ENCODE peak calls at places on chromosome 4, in seven cellular contexts. Q is mucosa of descending colon; X is tibial nerve; C is right atrium auricular region; N is CD8-positive, alpha-beta T cell; P is WERI-Rb-1; H is fibroblast of villous mesenchyme. O is an unnamed sample.

GRCh38 chr4:142762280-142762679 is 83.8 kb downstream of the INPP4B start:
- DNase-seq in Q (no peak), X (no peak), C (no peak), N (no peak), P (no peak), H (no peak), O (no peak)

GRCh38 chr4:100165809-100166208 is 24.5 kb downstream of the DDIT4L start:
- DNase-seq in Q (no peak), X (no peak), C (no peak), N (no peak), P (no peak), H (no peak), O (no peak)

GRCh38 chr4:99324978-99325377 is 3.8 kb upstream of the ADH1B start:
- DNase-seq in Q (peak), X (peak), C (peak), N (no peak), P (no peak), H (peak), O (peak)

GRCh38 chr4:183335369-183335940 is 13.2 kb upstream of the CLDN24 start:
- DNase-seq in Q (no peak), X (no peak), C (no peak), N (no peak), P (no peak), H (peak), O (peak)

GRCh38 chr4:38753021-38753806 is 29.6 kb downstream of the TLR10 start:
- DNase-seq in Q (peak), X (peak), C (peak), N (no peak), P (no peak), H (peak), O (peak)

GRCh38 chr4:113433536-113434246 is 327.8 kb downstream of the CAMK2D start:
- DNase-seq in Q (no peak), X (no peak), C (no peak), N (no peak), P (no peak), H (no peak), O (no peak)

GRCh38 chr4:187415227-187415626 is 580.3 kb upstream of the ZFP42 start:
- DNase-seq in Q (no peak), X (no peak), C (no peak), N (no peak), P (no peak), H (no peak), O (no peak)

GRCh38 chr4:40733752-40734151 is 16.0 kb upstream of the NSUN7 start:
- DNase-seq in Q (no peak), X (no peak), C (no peak), N (no peak), P (no peak), H (no peak), O (no peak)

GRCh38 chr4:76270776-76271175 is 19.3 kb downstream of the FAM47E start:
- DNase-seq in Q (no peak), X (no peak), C (no peak), N (no peak), P (no peak), H (no peak), O (no peak)

GRCh38 chr4:8674311-8674885 is 81.8 kb downstream of the CPZ start:
- DNase-seq in Q (no peak), X (no peak), C (no peak), N (no peak), P (no peak), H (no peak), O (no peak)

GRCh38 chr4:153748378-153748777 is 11.4 kb downstream of the RNF175 start:
- DNase-seq in Q (no peak), X (no peak), C (peak), N (no peak), P (no peak), H (peak), O (peak)

GRCh38 chr4:37631551-37631950 is 54.6 kb downstream of the RELL1 start:
- DNase-seq in Q (peak), X (peak), C (no peak), N (no peak), P (no peak), H (peak), O (no peak)

GRCh38 chr4:66590488-66591215 is 920.4 kb upstream of the EPHA5 start:
- DNase-seq in Q (no peak), X (no peak), C (no peak), N (no peak), P (no peak), H (no peak), O (peak)

GRCh38 chr4:27088491-27088890 is 227.8 kb downstream of the STIM2 start:
- DNase-seq in Q (peak), X (no peak), C (no peak), N (no peak), P (peak), H (no peak), O (no peak)

GRCh38 chr4:72295966-72296557 is 264.3 kb downstream of the NPFFR2 start:
- DNase-seq in Q (no peak), X (no peak), C (no peak), N (no peak), P (no peak), H (peak), O (peak)

GRCh38 chr4:31518796-31519250 is 798.7 kb downstream of the PCDH7 start:
- DNase-seq in Q (no peak), X (no peak), C (no peak), N (no peak), P (no peak), H (peak), O (peak)

GRCh38 chr4:188976644-188977115 is 837.4 kb downstream of the TRIML1 start:
- DNase-seq in Q (no peak), X (no peak), C (no peak), N (no peak), P (no peak), H (peak), O (peak)

GRCh38 chr4:41134581-41134980 is 79.8 kb downstream of the APBB2 start:
- DNase-seq in Q (peak), X (no peak), C (no peak), N (no peak), P (no peak), H (no peak), O (no peak)

GRCh38 chr4:24912252-24913098 is at the start of gene CCDC149:
- DNase-seq in Q (peak), X (no peak), C (no peak), N (no peak), P (peak), H (peak), O (peak)

GRCh38 chr4:94446386-94446785 is 5.4 kb upstream of the PDLIM5 start:
- DNase-seq in Q (no peak), X (no peak), C (no peak), N (no peak), P (no peak), H (peak), O (peak)

GRCh38 chr4:133247861-133248260 is 98.8 kb downstream of the PCDH10 start:
- DNase-seq in Q (no peak), X (no peak), C (no peak), N (no peak), P (no peak), H (no peak), O (no peak)

GRCh38 chr4:158624889-158625478 is 46.7 kb downstream of the C4orf46 start:
- DNase-seq in Q (peak), X (peak), C (no peak), N (no peak), P (no peak), H (peak), O (peak)

GRCh38 chr4:143531773-143532491 is 18.4 kb downstream of the SMARCA5 start:
- DNase-seq in Q (no peak), X (no peak), C (no peak), N (no peak), P (no peak), H (no peak), O (no peak)

GRCh38 chr4:156321203-156321602 is 367.5 kb upstream of the CTSO start:
- DNase-seq in Q (no peak), X (no peak), C (no peak), N (no peak), P (no peak), H (peak), O (peak)

GRCh38 chr4:153822316-153822715 is 33.4 kb upstream of the SFRP2 start:
- DNase-seq in Q (no peak), X (no peak), C (no peak), N (no peak), P (no peak), H (no peak), O (peak)

GRCh38 chr4:122692641-122693520 is 39.6 kb upstream of the BBS12 start:
- DNase-seq in Q (no peak), X (no peak), C (no peak), N (no peak), P (no peak), H (no peak), O (no peak)

GRCh38 chr4:153788419-153789276 is at the start of gene SFRP2:
- DNase-seq in Q (no peak), X (no peak), C (no peak), N (no peak), P (no peak), H (no peak), O (peak)

GRCh38 chr4:38322709-38323108 is 341.3 kb upstream of the KLF3 start:
- DNase-seq in Q (no peak), X (no peak), C (no peak), N (no peak), P (no peak), H (peak), O (no peak)

GRCh38 chr4:146916479-146917076 is 29.1 kb downstream of the TTC29 start:
- DNase-seq in Q (peak), X (peak), C (no peak), N (no peak), P (peak), H (peak), O (peak)

GRCh38 chr4:108788731-108789130 is 25.9 kb upstream of the ETNPPL start:
- DNase-seq in Q (no peak), X (no peak), C (no peak), N (no peak), P (no peak), H (no peak), O (no peak)

GRCh38 chr4:10079951-10080873 is 36.4 kb downstream of the WDR1 start:
- DNase-seq in Q (no peak), X (no peak), C (no peak), N (no peak), P (peak), H (no peak), O (no peak)

GRCh38 chr4:169774466-169775445 is 17.0 kb upstream of the HPF1 start:
- DNase-seq in Q (no peak), X (no peak), C (no peak), N (no peak), P (no peak), H (peak), O (no peak)

GRCh38 chr4:176780995-176781738 is 11.6 kb downstream of the VEGFC start:
- DNase-seq in Q (no peak), X (no peak), C (no peak), N (no peak), P (no peak), H (peak), O (peak)

GRCh38 chr4:2413821-2414610 is 4.4 kb downstream of the ZFYVE28 start:
- DNase-seq in Q (peak), X (no peak), C (no peak), N (no peak), P (no peak), H (no peak), O (peak)
- H3K4me3 ChIP-seq in Q (no peak), X (no peak), C (peak), N (peak), P (no peak), H (no peak), O (no peak)

GRCh38 chr4:47002593-47002992 is 9.2 kb upstream of the GABRA4 start:
- DNase-seq in Q (no peak), X (no peak), C (no peak), N (no peak), P (no peak), H (no peak), O (no peak)
- TF ChIP-seq CTCF in Q (no peak), X (no peak), C (peak), N (no peak), P (no peak), H (peak), O (peak)

GRCh38 chr4:174828845-174829701 is at the start of gene GLRA3:
- DNase-seq in Q (peak), X (peak), C (no peak), N (no peak), P (peak), H (peak), O (peak)
- H3K4me3 ChIP-seq in Q (no peak), X (peak), C (no peak), N (no peak), P (peak), H (peak), O (peak)

DNA sequence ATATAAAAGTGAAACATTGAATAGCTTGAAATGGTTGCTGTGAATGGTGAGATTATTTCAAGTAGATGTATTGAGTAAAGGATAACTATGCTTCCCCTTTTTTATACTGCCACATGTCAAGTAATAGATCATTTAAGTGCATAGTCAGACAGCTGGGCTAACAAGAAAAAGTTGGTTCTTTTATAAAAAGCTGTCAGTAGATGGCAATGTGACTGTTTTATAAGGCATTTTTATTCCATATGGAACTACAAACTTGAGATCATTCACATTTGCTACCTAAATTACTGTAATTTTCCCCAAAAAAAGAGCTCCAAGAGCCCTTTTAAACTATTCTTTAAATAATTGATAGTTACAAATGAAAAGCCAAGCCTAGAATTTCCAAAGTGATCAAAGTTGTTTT is 831.0 kb downstream of the C4orf33 start:
- DNase-seq in Q (no peak), X (no peak), C (no peak), N (no peak), P (no peak), H (no peak), O (peak)
- TF ChIP-seq CTCF in Q (no peak), X (no peak), C (peak), N (no peak), P (no peak), H (no peak), O (peak)

DNA sequence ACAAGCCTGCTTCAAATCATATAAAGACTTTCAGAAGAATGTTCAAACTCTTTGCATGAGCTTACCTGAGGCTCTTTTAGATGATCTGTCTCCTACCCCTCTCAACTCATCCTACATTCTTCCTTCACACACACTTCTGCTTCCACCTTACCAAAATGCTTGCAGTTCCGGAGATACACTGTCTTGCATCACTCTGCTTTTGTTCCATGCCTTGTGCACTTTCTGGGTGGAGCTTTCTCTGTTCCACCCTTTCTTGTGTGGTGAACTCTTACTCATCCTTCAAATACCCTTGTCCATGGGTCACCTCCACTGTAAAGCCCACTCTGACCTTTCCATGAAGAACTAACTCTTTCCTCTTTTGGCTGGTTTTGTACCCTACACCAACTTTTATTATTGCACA is 18.4 kb upstream of the MGST2 start:
- DNase-seq in Q (no peak), X (no peak), C (no peak), N (no peak), P (no peak), H (no peak), O (peak)
- H3K4me3 ChIP-seq in Q (no peak), X (no peak), C (no peak), N (no peak), P (no peak), H (no peak), O (peak)

DNA sequence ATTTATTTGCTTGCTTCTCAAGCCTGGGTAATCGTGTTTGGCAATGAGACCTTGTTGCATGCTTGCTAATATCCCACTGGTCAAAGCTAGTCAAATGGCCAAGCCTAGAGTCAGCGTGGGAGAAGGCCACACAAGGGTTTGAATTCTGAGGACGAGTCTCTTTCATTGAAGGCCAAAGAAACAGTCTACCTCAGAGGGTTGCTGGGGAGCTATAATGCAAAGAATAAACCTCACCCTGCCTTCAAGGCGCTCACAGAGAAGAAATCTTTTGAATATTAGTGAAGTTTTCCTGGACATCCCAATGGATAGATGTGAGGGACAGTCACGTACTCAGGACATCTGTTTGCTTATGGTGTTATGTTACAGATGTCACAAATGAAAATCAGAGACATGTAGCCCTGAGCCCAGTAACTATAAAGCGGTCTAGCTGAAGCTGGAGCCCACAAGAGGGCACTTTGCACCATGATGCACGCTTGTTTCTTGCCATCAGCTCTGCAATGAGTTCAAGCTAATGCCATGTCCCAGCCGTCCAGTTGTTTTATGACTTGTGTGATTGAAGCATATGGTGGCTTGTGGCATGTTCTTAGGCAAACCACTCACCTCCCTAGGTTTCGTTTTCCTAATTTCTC is 1.1 kb upstream of the TLR3 start:
- DNase-seq in Q (peak), X (peak), C (peak), N (no peak), P (peak), H (peak), O (peak)
- TF ChIP-seq CTCF in Q (peak), X (peak), C (peak), N (no peak), P (peak), H (peak), O (peak)

DNA sequence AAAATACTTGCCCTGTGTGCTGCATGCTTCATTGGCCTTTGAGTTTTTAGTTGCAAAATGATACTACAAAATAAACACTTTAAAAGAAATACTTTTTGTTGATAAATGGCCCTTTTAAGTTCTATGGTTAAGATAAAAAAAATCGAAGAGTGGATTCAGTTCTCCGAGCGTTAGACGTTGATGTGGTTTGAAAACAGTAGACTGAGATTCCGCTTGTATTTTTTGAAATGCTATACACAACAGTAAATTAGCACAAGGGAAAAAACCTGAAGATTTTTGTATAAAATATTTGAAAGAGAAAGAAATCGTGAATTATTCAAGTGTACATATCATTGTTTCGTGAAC is 1.4 kb downstream of the BMP2K start:
- DNase-seq in Q (no peak), X (no peak), C (no peak), N (no peak), P (no peak), H (no peak), O (no peak)
- H3K4me3 ChIP-seq in Q (no peak), X (peak), C (peak), N (peak), P (peak), H (peak), O (peak)

DNA sequence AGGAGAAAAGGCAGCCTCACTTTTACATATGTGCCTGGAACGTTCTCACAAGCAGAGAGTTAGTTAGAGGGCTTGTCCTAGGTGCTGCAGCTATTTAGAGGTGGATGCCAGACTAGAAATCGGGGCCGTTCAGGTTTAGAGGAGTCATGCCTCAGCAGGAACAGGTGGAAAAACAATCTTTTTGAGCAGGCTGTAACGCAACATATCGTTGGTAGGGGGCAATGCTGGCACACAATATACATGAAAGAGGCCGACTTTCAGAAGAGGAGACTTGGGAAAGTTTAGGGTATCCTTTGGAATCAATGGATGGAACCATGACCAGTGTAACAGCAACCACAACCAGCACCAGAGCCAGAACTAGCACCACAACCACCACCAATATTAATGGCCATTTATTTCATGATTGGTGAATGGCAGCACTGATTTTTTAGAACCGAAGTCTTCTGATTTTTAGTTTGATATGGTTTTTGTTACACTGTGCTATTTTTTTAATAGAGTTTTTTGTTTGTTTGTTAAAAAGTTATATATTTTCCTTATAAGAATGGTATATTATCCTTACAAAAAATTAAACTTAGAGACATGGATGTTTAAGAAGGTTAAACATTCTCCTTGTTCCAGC is 14.9 kb upstream of the PAQR3 start:
- DNase-seq in Q (no peak), X (peak), C (no peak), N (no peak), P (peak), H (no peak), O (peak)
- TF ChIP-seq CTCF in Q (no peak), X (peak), C (peak), N (peak), P (peak), H (peak), O (peak)